ENCODE peak calls at places on chromosome 7, in seven cellular contexts. C is left colon; X is nucleus accumbens; Z is HEK293T; Q is AG09319; H is heart left ventricle; N is stimulated activated CD4-positive, alpha-beta T cell treated with anti-CD3 and anti-CD28 coated beads, Interleukin-4, amount 100 ng/mL, for 48 hours. L is an unnamed sample.

GRCh38 chr7:24982917-24983316 is 2.9 kb upstream of the OSBPL3 start:
- DNase-seq in X (no peak), C (no peak), H (no peak), N (no peak), Z (no peak), Q (no peak), L (no peak)

GRCh38 chr7:35905555-35905954 is 104.7 kb downstream of the SEPTIN7 start:
- DNase-seq in X (no peak), Q (no peak), Z (no peak), H (no peak), N (no peak), C (no peak), L (no peak)

GRCh38 chr7:103685646-103686418 is 239.8 kb upstream of the SLC26A5 start:
- DNase-seq in X (no peak), Q (no peak), H (no peak), Z (no peak), N (no peak), C (no peak), L (no peak)

GRCh38 chr7:4241791-4242190 is 440.3 kb upstream of the FOXK1 start:
- DNase-seq in C (no peak), Z (no peak), H (no peak), Q (no peak), X (no peak), N (no peak), L (no peak)

GRCh38 chr7:1087952-1088920 is at the start of gene GPER1:
- DNase-seq in Q (no peak), Z (peak; percentile 35), C (peak; percentile 87), N (no peak), X (no peak), H (peak; percentile 75), L (no peak)

GRCh38 chr7:1024331-1024761 is 20.0 kb upstream of the GPR146 start:
- DNase-seq in Z (no peak), N (no peak), X (no peak), C (no peak), Q (no peak), H (no peak), L (no peak)

GRCh38 chr7:138116156-138116555 is 39.9 kb downstream of the AKR1D1 start:
- DNase-seq in C (no peak), Z (no peak), X (no peak), H (no peak), Q (no peak), N (no peak), L (no peak)

GRCh38 chr7:81025360-81025759 is 106.5 kb upstream of the SEMA3C start:
- DNase-seq in Z (no peak), H (no peak), X (no peak), N (no peak), C (no peak), Q (no peak), L (no peak)

GRCh38 chr7:151621961-151622360 is 102.3 kb upstream of the RHEB start:
- DNase-seq in C (no peak), N (no peak), Z (no peak), H (no peak), Q (no peak), X (no peak), L (no peak)

L was measured in AG04449.